ENCODE peak calls at places on chromosomes 11 and 22, in eight cellular contexts. J is breast epithelium; I is stimulated activated CD4-positive, alpha-beta T cell treated with anti-CD3 and anti-CD28 coated beads, Interleukin-4, amount 100 ng/mL, for 24 hours; Q is stomach; S is GOT3; Y is GM23338; G is Karpas-422; X is EH. D is an unnamed sample.
A peak's percentile ranks its signal among the peaks of the same experiment; 100 is the strongest.

GRCh38 chr11:90770007-90770406 is 547.2 kb upstream of the CHORDC1 start:
- DNase-seq in S (no peak), X (no peak), I (no peak), Y (no peak), G (no peak), J (no peak), Q (no peak), D (no peak)

GRCh38 chr22:21866821-21867527 is 471 bp downstream of the MAPK1 start:
- DNase-seq in I (peak; percentile 28), J (no peak), G (peak; percentile 66), X (peak; percentile 28), Q (peak; percentile 29), Y (peak; percentile 44), S (no peak), D (no peak)

GRCh38 chr11:77771135-77771534 is 49.4 kb downstream of the RSF1 start:
- DNase-seq in G (no peak), J (no peak), X (peak; percentile 43), I (no peak), Q (no peak), Y (no peak), S (no peak), D (no peak)

GRCh38 chr11:17651061-17651460 is 68.3 kb upstream of the MYOD1 start:
- DNase-seq in G (no peak), Y (no peak), Q (no peak), J (no peak), I (no peak), X (no peak), S (no peak), D (no peak)

GRCh38 chr11:69166186-69167115 is 10.7 kb downstream of the SMIM38 start:
- DNase-seq in S (peak; percentile 28), G (peak; percentile 64), X (peak; percentile 92), I (peak; percentile 60), J (no peak), Q (no peak), Y (peak; percentile 54), D (peak; percentile 39)

GRCh38 chr11:61056981-61057380 is 45.3 kb upstream of the CD5 start:
- DNase-seq in Y (no peak), G (no peak), S (no peak), I (no peak), J (no peak), X (no peak), Q (no peak), D (no peak)

GRCh38 chr22:45317551-45318167 is 7.9 kb downstream of the FAM118A start:
- DNase-seq in Y (peak; percentile 68), J (peak; percentile 83), G (no peak), X (peak; percentile 32), Q (peak; percentile 75), I (no peak), S (peak; percentile 24), D (no peak)

GRCh38 chr11:12200359-12201015 is 90.1 kb downstream of the MICAL2 start:
- DNase-seq in Q (no peak), G (no peak), I (peak; percentile 49), J (peak; percentile 56), S (no peak), X (peak; percentile 99), Y (no peak), D (no peak)

GRCh38 chr11:43053638-43054412 is 258.0 kb upstream of the API5 start:
- DNase-seq in G (no peak), J (no peak), I (no peak), X (no peak), Q (no peak), S (no peak), Y (no peak), D (no peak)

GRCh38 chr11:64869571-64870175 is 8.7 kb downstream of the EHD1 start:
- DNase-seq in G (no peak), Y (no peak), J (no peak), Q (no peak), X (no peak), S (no peak), I (no peak), D (no peak)

GRCh38 chr11:110808291-110808690 is 96.1 kb upstream of the ARHGAP20 start:
- DNase-seq in Y (no peak), I (no peak), X (no peak), S (no peak), Q (no peak), G (no peak), J (no peak), D (no peak)

GRCh38 chr11:121591405-121592033 is 138.8 kb upstream of the SORL1-AS1 start:
- DNase-seq in Y (peak; percentile 89), Q (peak; percentile 70), X (peak; percentile 80), J (peak; percentile 50), S (no peak), I (peak; percentile 83), G (peak; percentile 87), D (peak; percentile 68)

GRCh38 chr11:121024989-121025388 is 1.1 kb downstream of the TBCEL start:
- DNase-seq in J (no peak), X (peak; percentile 30), Y (peak; percentile 29), G (no peak), I (no peak), Q (no peak), S (no peak), D (peak; percentile 13)

GRCh38 chr11:66465371-66466224 is 1.1 kb upstream of the PELI3 start:
- DNase-seq in Y (no peak), J (no peak), Q (no peak), S (no peak), G (peak; percentile 64), X (no peak), I (no peak), D (no peak)

D was measured in CD8-positive, alpha-beta memory T cell.